ENCODE peak calls at places on chromosomes 13 and 19, in five cellular contexts. Y is H1, H is PC-9, S is left lung, N is thoracic aorta. R is an unnamed sample.
A peak's percentile ranks its signal among the peaks of the same experiment; 100 is the strongest.

GRCh38 chr13:87777395-87777794 is 106.2 kb downstream of the SLITRK5 start:
- DNase-seq in H (no peak), S (no peak), Y (no peak), N (no peak), R (no peak)

GRCh38 chr13:51249254-51249653 is 27.1 kb downstream of the FAM124A start:
- DNase-seq in H (no peak), N (no peak), Y (no peak), S (no peak), R (no peak)

GRCh38 chr13:101919541-101920306 is 467.2 kb downstream of the ITGBL1 start:
- DNase-seq in N (no peak), H (no peak), S (no peak), Y (peak; percentile 85), R (no peak)

GRCh38 chr13:40640845-40641458 is 25.5 kb downstream of the FOXO1 start:
- DNase-seq in Y (no peak), H (no peak), S (no peak), N (no peak), R (no peak)

GRCh38 chr19:5395996-5396939 is 55.7 kb upstream of the PTPRS start:
- DNase-seq in H (no peak), Y (no peak), N (no peak), S (no peak), R (no peak)

GRCh38 chr13:24997367-24997967 is 98.5 kb upstream of the PABPC3 start:
- DNase-seq in S (no peak), N (no peak), H (no peak), Y (no peak), R (peak; percentile 35)

GRCh38 chr19:57171551-57172081 is 4.3 kb upstream of the DUXA start:
- DNase-seq in N (no peak), Y (peak; percentile 42), H (peak; percentile 35), S (no peak), R (no peak)

GRCh38 chr19:2462635-2463421 is 6.1 kb upstream of the LMNB2 start:
- DNase-seq in Y (peak; percentile 93), H (peak; percentile 59), S (peak; percentile 82), N (peak; percentile 38), R (peak; percentile 84)

GRCh38 chr19:289651-290538 is 1.3 kb downstream of the PLPP2 start:
- DNase-seq in N (no peak), Y (peak; percentile 76), H (peak; percentile 85), S (peak; percentile 82), R (peak; percentile 94)

GRCh38 chr13:39777527-39778061 is 122.1 kb downstream of the COG6 start:
- DNase-seq in N (no peak), S (no peak), H (peak; percentile 21), Y (no peak), R (peak; percentile 17)

GRCh38 chr13:79491715-79492114 is 10.8 kb downstream of the NDFIP2 start:
- DNase-seq in N (no peak), H (no peak), S (no peak), Y (no peak), R (no peak)

GRCh38 chr13:25733061-25733491 is 318.7 kb downstream of the SHISA2 start:
- DNase-seq in Y (no peak), H (no peak), N (no peak), S (no peak), R (no peak)

GRCh38 chr19:44032001-44032610 is 6.9 kb downstream of the ZNF222 start:
- DNase-seq in S (no peak), H (no peak), Y (no peak), N (no peak), R (no peak)

GRCh38 chr19:6062274-6062673 is 48.0 kb downstream of the RFX2 start:
- DNase-seq in Y (no peak), S (peak; percentile 82), N (peak; percentile 52), H (no peak), R (peak; percentile 29)

GRCh38 chr19:49514151-49514550 is 1.7 kb downstream of the FCGRT start:
- DNase-seq in Y (no peak), H (no peak), N (no peak), S (peak; percentile 75), R (no peak)
- H3K27ac ChIP-seq in Y (no peak overlapping the region), H (no peak overlapping the region), N (no peak overlapping the region), S (no peak overlapping the region), R (peak overlapping the region; percentile 71)

GRCh38 chr13:35140321-35140720 is 198.3 kb downstream of the NBEA start:
- DNase-seq in Y (no peak), S (no peak), H (no peak), N (no peak), R (no peak)

GRCh38 chr13:35143123-35143522 is 201.1 kb downstream of the NBEA start:
- DNase-seq in Y (no peak), N (no peak), S (no peak), H (no peak), R (no peak)

GRCh38 chr13:35140831-35141230 is 198.8 kb downstream of the NBEA start:
- DNase-seq in H (no peak), S (no peak), N (no peak), Y (no peak), R (no peak)

GRCh38 chr13:35146686-35147085 is 204.6 kb downstream of the NBEA start:
- DNase-seq in S (no peak), Y (no peak), H (no peak), N (no peak), R (no peak)

GRCh38 chr13:35144496-35144895 is 202.4 kb downstream of the NBEA start:
- DNase-seq in H (peak; percentile 1), S (no peak), Y (no peak), N (no peak), R (peak; percentile 5)
- H3K4me3 ChIP-seq in H (no peak overlapping the region), S (no peak overlapping the region), Y (no peak overlapping the region), N (no peak overlapping the region), R (no peak overlapping the region)

DNA sequence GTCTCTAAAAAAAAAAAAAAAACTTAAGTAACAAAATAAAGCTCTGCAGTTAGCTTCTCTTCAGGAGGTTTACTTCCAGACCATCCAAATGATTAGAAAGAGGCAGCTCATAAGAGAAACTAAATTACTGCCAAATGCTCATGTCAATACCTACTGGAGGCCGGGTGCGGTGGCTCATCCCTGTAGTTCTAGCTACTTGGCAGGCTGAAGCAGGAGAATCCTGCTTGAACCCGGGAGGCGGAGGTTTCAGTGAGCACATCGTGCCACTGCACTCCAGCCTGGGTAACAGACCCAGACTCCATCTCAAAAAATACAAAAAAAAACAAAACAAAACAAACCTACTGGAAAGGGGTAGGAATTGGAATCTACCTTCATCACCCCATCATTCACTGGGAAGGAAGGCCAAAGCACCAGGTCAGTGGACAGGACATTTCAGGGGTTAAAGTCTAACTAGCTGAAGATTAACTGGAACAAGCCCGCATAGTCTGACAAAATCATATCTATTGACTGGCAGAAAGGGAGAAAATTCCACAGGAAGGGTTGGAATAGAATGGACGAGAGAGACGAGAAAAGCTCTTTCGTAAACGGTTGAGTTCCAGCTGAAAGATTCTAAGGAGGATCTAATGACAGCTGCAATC is 1.3 kb downstream of the ZFP14 start:
- DNase-seq in S (no peak), Y (no peak), N (no peak), H (no peak), R (peak; percentile 19)
- H3K4me1 ChIP-seq in S (peaks cover 5% of the 10 kb centered on the region), Y (no peaks in the 10 kb centered on the region), N (peaks cover 19% of the 10 kb centered on the region), H (peaks cover 7% of the 10 kb centered on the region), R (no peaks in the 10 kb centered on the region)

DNA sequence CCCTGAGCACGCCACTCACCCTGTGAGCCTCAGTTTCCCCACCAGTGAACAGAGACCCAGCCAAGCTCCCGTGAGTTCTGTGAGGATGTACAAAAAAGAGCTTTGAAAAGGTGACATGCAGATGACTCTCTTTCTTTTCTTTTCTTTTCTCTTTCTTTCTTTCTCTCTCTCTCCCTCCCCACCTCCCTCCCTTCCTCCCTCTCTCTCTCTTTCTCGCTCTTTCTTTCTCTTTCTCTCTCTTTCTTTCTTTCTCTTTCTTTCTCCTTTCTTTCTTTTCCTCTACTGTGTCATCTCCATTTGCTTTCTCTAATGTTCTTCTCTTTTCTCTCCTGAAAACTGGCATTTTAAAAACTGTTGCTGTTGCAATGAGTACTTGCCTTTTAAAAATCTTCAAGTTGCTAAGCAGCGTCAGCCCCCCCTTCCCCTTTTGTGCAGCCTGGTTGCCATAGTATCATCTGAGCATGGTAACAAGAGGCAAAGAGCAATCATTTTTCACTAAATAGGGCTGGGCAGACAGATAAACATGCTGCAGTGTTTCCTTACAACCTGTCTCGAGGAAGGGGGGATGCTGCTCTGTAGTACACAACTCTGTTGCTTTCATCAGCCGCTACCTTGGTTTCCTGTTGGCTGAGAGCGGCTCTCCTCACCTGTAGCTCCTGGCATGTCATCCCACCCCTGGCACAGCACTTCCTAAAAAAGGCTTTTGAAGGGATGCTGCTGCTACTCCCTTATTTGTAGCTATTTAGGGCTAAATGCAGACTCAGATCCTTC is 108.7 kb upstream of the MBNL2 start:
- DNase-seq in H (no peak), S (no peak), N (no peak), Y (no peak), R (peak; percentile 15)
- H3K27ac ChIP-seq in H (no peak overlapping the region), S (no peak overlapping the region), N (peak overlapping the region; percentile 56), Y (no peak overlapping the region), R (no peak overlapping the region)

GRCh38 chr13:61432029-61432428 is 16.4 kb upstream of the PCDH20 start:
- DNase-seq in S (no peak), N (no peak), H (no peak), Y (no peak), R (no peak)
- H3K4me3 ChIP-seq in S (no peak overlapping the region), N (no peak overlapping the region), H (no peak overlapping the region), Y (no peak overlapping the region), R (no peak overlapping the region)

GRCh38 chr13:36910545-36910944 is 9.5 kb downstream of the SMAD9 start:
- DNase-seq in H (no peak), Y (no peak), N (no peak), S (no peak), R (no peak)
- H3K4me1 ChIP-seq in H (peaks cover 7% of the 10 kb centered on the region), Y (no peaks in the 10 kb centered on the region), N (peaks cover 28% of the 10 kb centered on the region), S (no peaks in the 10 kb centered on the region), R (no peaks in the 10 kb centered on the region)

GRCh38 chr19:46720516-46721239 is 3.8 kb upstream of the PRKD2 start:
- DNase-seq in Y (no peak), H (no peak), N (no peak), S (peak; percentile 61), R (no peak)

GRCh38 chr19:46722421-46723022 is 5.6 kb upstream of the PRKD2 start:
- DNase-seq in Y (no peak), H (no peak), S (peak; percentile 69), N (no peak), R (no peak)

GRCh38 chr19:46719629-46720515 is 3.0 kb upstream of the PRKD2 start:
- DNase-seq in Y (no peak), H (no peak), N (no peak), S (peak; percentile 54), R (no peak)

GRCh38 chr19:46722004-46722380 is 5.1 kb upstream of the PRKD2 start:
- DNase-seq in H (no peak), N (no peak), Y (no peak), S (peak; percentile 53), R (no peak)

DNA sequence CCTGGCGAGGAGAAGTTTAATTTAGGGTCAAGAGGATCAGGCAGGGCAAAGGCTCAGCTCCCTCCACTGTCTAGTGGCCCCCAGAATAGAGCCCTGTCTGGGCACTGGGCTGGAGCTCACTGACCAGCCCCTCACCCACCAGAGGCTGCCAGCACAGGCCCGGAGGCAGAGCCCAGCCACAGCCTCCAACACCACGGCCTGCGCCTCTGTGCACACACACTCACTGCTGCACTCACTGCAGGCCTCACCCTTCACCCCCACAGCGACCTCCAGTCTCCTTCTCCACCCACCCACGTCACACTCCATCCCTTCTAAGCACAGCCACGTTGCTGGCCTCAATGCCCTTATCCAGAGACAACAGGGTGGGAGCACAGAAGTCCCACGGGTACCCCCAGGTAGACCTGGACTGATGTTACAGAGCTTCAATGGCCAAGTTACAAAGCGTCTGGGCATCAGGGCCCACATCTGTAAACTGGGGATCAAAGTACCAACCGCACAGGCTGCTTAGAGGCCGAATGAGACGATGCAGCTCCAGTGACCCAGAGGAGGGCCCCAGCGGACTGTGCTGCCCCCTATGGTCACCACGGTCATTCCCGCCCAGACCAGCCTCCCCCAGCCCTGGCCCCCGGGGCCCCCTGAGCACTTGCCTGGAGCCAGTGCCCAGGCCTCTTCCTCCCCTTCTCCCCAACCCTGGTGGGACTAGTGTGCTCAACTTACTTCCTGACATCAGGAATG is 4.5 kb upstream of the PRKD2 start:
- DNase-seq in N (no peak), H (no peak), Y (peak; percentile 67), S (peak; percentile 59), R (no peak)
- H3K27ac ChIP-seq in N (no peak overlapping the region), H (no peak overlapping the region), Y (no peak overlapping the region), S (no peak overlapping the region), R (no peak overlapping the region)

R was measured in small intestine.